ENCODE peak calls at places on chromosomes 5 and 9, in ten cellular contexts. One of them, this sample, is unnamed.

GRCh38 chr5:91074615-91075014 is 308.5 kb downstream of the ARRDC3 start:
- DNase-seq in upper lobe of right lung: no peak
- DNase-seq in transverse colon: no peak
- DNase-seq in uterus: no peak
- DNase-seq in esophagus squamous epithelium: no peak
- DNase-seq in prostate gland: no peak
- DNase-seq in A549: peak; percentile 12
- DNase-seq in adipocyte: peak; percentile 96
- DNase-seq in suprapubic skin: no peak
- DNase-seq in DND-41: no peak
- DNase-seq in this sample: no peak

GRCh38 chr9:13033959-13034695 is 245.4 kb downstream of the MPDZ start:
- DNase-seq in adipocyte: peak; percentile 87
- DNase-seq in transverse colon: peak; percentile 48
- DNase-seq in prostate gland: peak; percentile 67
- DNase-seq in upper lobe of right lung: peak; percentile 73
- DNase-seq in A549: peak; percentile 56
- DNase-seq in uterus: peak; percentile 63
- DNase-seq in esophagus squamous epithelium: no peak
- DNase-seq in suprapubic skin: no peak
- DNase-seq in DND-41: peak; percentile 6
- DNase-seq in this sample: peak; percentile 25

GRCh38 chr5:42851441-42851840 is 39.7 kb upstream of the SELENOP start:
- DNase-seq in uterus: no peak
- DNase-seq in esophagus squamous epithelium: no peak
- DNase-seq in upper lobe of right lung: no peak
- DNase-seq in transverse colon: no peak
- DNase-seq in prostate gland: no peak
- DNase-seq in adipocyte: no peak
- DNase-seq in A549: no peak
- DNase-seq in DND-41: no peak
- DNase-seq in suprapubic skin: no peak
- DNase-seq in this sample: no peak

GRCh38 chr5:113682497-113683136 is 169.1 kb downstream of the YTHDC2 start:
- DNase-seq in upper lobe of right lung: no peak
- DNase-seq in esophagus squamous epithelium: no peak
- DNase-seq in A549: peak; percentile 3
- DNase-seq in uterus: no peak
- DNase-seq in adipocyte: no peak
- DNase-seq in DND-41: no peak
- DNase-seq in prostate gland: no peak
- DNase-seq in suprapubic skin: no peak
- DNase-seq in transverse colon: no peak
- DNase-seq in this sample: no peak

GRCh38 chr5:138459311-138459710 is 6.0 kb upstream of the EGR1 start:
- DNase-seq in adipocyte: no peak
- DNase-seq in A549: no peak
- DNase-seq in suprapubic skin: no peak
- DNase-seq in esophagus squamous epithelium: no peak
- DNase-seq in DND-41: no peak
- DNase-seq in uterus: no peak
- DNase-seq in upper lobe of right lung: peak; percentile 68
- DNase-seq in prostate gland: no peak
- DNase-seq in transverse colon: peak; percentile 69
- DNase-seq in this sample: peak; percentile 76

GRCh38 chr9:117703538-117703937 is 665 bp upstream of the TLR4 start:
- DNase-seq in DND-41: no peak
- DNase-seq in adipocyte: peak; percentile 48
- DNase-seq in A549: no peak
- DNase-seq in upper lobe of right lung: no peak
- DNase-seq in transverse colon: no peak
- DNase-seq in suprapubic skin: no peak
- DNase-seq in prostate gland: no peak
- DNase-seq in esophagus squamous epithelium: no peak
- DNase-seq in uterus: no peak
- DNase-seq in this sample: no peak

GRCh38 chr5:180499684-180500083 is 5.5 kb downstream of the CNOT6 start:
- DNase-seq in adipocyte: no peak
- DNase-seq in esophagus squamous epithelium: no peak
- DNase-seq in upper lobe of right lung: no peak
- DNase-seq in prostate gland: no peak
- DNase-seq in A549: no peak
- DNase-seq in transverse colon: no peak
- DNase-seq in uterus: no peak
- DNase-seq in DND-41: no peak
- DNase-seq in suprapubic skin: no peak
- DNase-seq in this sample: no peak

GRCh38 chr5:180932660-180933059 is 33.7 kb downstream of the BTNL8 start:
- DNase-seq in A549: no peak
- DNase-seq in adipocyte: no peak
- DNase-seq in uterus: no peak
- DNase-seq in esophagus squamous epithelium: no peak
- DNase-seq in upper lobe of right lung: no peak
- DNase-seq in suprapubic skin: no peak
- DNase-seq in DND-41: no peak
- DNase-seq in transverse colon: no peak
- DNase-seq in prostate gland: no peak
- DNase-seq in this sample: no peak

GRCh38 chr5:41721521-41721920 is 148.7 kb downstream of the OXCT1 start:
- DNase-seq in upper lobe of right lung: no peak
- DNase-seq in uterus: no peak
- DNase-seq in prostate gland: no peak
- DNase-seq in suprapubic skin: no peak
- DNase-seq in A549: no peak
- DNase-seq in transverse colon: no peak
- DNase-seq in esophagus squamous epithelium: no peak
- DNase-seq in adipocyte: peak; percentile 72
- DNase-seq in DND-41: no peak
- DNase-seq in this sample: no peak

GRCh38 chr5:170223906-170224305 is 8.9 kb upstream of the C5orf58 start:
- DNase-seq in upper lobe of right lung: no peak
- DNase-seq in esophagus squamous epithelium: no peak
- DNase-seq in adipocyte: no peak
- DNase-seq in DND-41: no peak
- DNase-seq in uterus: no peak
- DNase-seq in transverse colon: no peak
- DNase-seq in prostate gland: no peak
- DNase-seq in suprapubic skin: no peak
- DNase-seq in A549: no peak
- DNase-seq in this sample: no peak

GRCh38 chr5:93717162-93717561 is 24.2 kb downstream of the POU5F2 start:
- DNase-seq in DND-41: no peak
- DNase-seq in suprapubic skin: no peak
- DNase-seq in uterus: no peak
- DNase-seq in prostate gland: no peak
- DNase-seq in adipocyte: peak; percentile 44
- DNase-seq in A549: peak; percentile 31
- DNase-seq in transverse colon: no peak
- DNase-seq in upper lobe of right lung: no peak
- DNase-seq in esophagus squamous epithelium: no peak
- DNase-seq in this sample: no peak

GRCh38 chr9:81570083-81570482 is 119.3 kb downstream of the TLE1 start:
- DNase-seq in suprapubic skin: no peak
- DNase-seq in A549: no peak
- DNase-seq in upper lobe of right lung: no peak
- DNase-seq in transverse colon: no peak
- DNase-seq in DND-41: no peak
- DNase-seq in esophagus squamous epithelium: no peak
- DNase-seq in uterus: no peak
- DNase-seq in prostate gland: no peak
- DNase-seq in adipocyte: no peak
- DNase-seq in this sample: no peak

GRCh38 chr5:153982206-153982605 is 56.5 kb downstream of the FAM114A2 start:
- DNase-seq in transverse colon: no peak
- DNase-seq in prostate gland: no peak
- DNase-seq in suprapubic skin: no peak
- DNase-seq in A549: no peak
- DNase-seq in DND-41: no peak
- DNase-seq in esophagus squamous epithelium: no peak
- DNase-seq in uterus: no peak
- DNase-seq in adipocyte: no peak
- DNase-seq in upper lobe of right lung: no peak
- DNase-seq in this sample: no peak

GRCh38 chr5:132915681-132916080 is 42.2 kb downstream of the LEAP2 start:
- DNase-seq in A549: no peak
- DNase-seq in suprapubic skin: no peak
- DNase-seq in adipocyte: no peak
- DNase-seq in upper lobe of right lung: no peak
- DNase-seq in DND-41: no peak
- DNase-seq in transverse colon: no peak
- DNase-seq in esophagus squamous epithelium: no peak
- DNase-seq in prostate gland: no peak
- DNase-seq in uterus: no peak
- DNase-seq in this sample: peak; percentile 25

GRCh38 chr5:145739824-145740223 is 95.3 kb downstream of the PRELID2 start:
- DNase-seq in transverse colon: no peak
- DNase-seq in uterus: no peak
- DNase-seq in adipocyte: no peak
- DNase-seq in A549: no peak
- DNase-seq in DND-41: no peak
- DNase-seq in suprapubic skin: no peak
- DNase-seq in upper lobe of right lung: no peak
- DNase-seq in esophagus squamous epithelium: no peak
- DNase-seq in prostate gland: no peak
- DNase-seq in this sample: no peak

GRCh38 chr9:22588918-22589317 is 142.3 kb downstream of the DMRTA1 start:
- DNase-seq in DND-41: no peak
- DNase-seq in adipocyte: no peak
- DNase-seq in transverse colon: no peak
- DNase-seq in uterus: no peak
- DNase-seq in suprapubic skin: no peak
- DNase-seq in upper lobe of right lung: no peak
- DNase-seq in A549: no peak
- DNase-seq in prostate gland: no peak
- DNase-seq in esophagus squamous epithelium: no peak
- DNase-seq in this sample: no peak
- H3K4me1 ChIP-seq in DND-41: no peaks in the 10 kb centered on the region
- H3K4me1 ChIP-seq in adipocyte: peaks cover 15% of the 10 kb centered on the region
- H3K4me1 ChIP-seq in transverse colon: no peaks in the 10 kb centered on the region
- H3K4me1 ChIP-seq in uterus: no peaks in the 10 kb centered on the region
- H3K4me1 ChIP-seq in suprapubic skin: no peaks in the 10 kb centered on the region
- H3K4me1 ChIP-seq in upper lobe of right lung: no peaks in the 10 kb centered on the region
- H3K4me1 ChIP-seq in A549: no peaks in the 10 kb centered on the region
- H3K4me1 ChIP-seq in prostate gland: no peaks in the 10 kb centered on the region
- H3K4me1 ChIP-seq in esophagus squamous epithelium: no peaks in the 10 kb centered on the region
- H3K4me1 ChIP-seq in this sample: no peaks in the 10 kb centered on the region

GRCh38 chr9:127537014-127537413 is 75.1 kb upstream of the STXBP1 start:
- DNase-seq in prostate gland: peak; percentile 64
- DNase-seq in adipocyte: peak; percentile 55
- DNase-seq in A549: no peak
- DNase-seq in upper lobe of right lung: no peak
- DNase-seq in transverse colon: peak; percentile 23
- DNase-seq in DND-41: no peak
- DNase-seq in uterus: no peak
- DNase-seq in suprapubic skin: no peak
- DNase-seq in esophagus squamous epithelium: no peak
- DNase-seq in this sample: no peak

GRCh38 chr9:127534931-127535330 is 77.1 kb upstream of the STXBP1 start:
- DNase-seq in suprapubic skin: no peak
- DNase-seq in DND-41: no peak
- DNase-seq in adipocyte: no peak
- DNase-seq in transverse colon: no peak
- DNase-seq in uterus: no peak
- DNase-seq in esophagus squamous epithelium: no peak
- DNase-seq in A549: no peak
- DNase-seq in upper lobe of right lung: no peak
- DNase-seq in prostate gland: no peak
- DNase-seq in this sample: no peak

GRCh38 chr9:127536499-127536898 is 75.6 kb upstream of the STXBP1 start:
- DNase-seq in adipocyte: no peak
- DNase-seq in prostate gland: no peak
- DNase-seq in DND-41: no peak
- DNase-seq in suprapubic skin: no peak
- DNase-seq in A549: no peak
- DNase-seq in uterus: no peak
- DNase-seq in upper lobe of right lung: no peak
- DNase-seq in esophagus squamous epithelium: no peak
- DNase-seq in transverse colon: no peak
- DNase-seq in this sample: no peak

GRCh38 chr9:127535396-127535795 is 76.7 kb upstream of the STXBP1 start:
- DNase-seq in upper lobe of right lung: no peak
- DNase-seq in esophagus squamous epithelium: no peak
- DNase-seq in suprapubic skin: no peak
- DNase-seq in adipocyte: no peak
- DNase-seq in DND-41: no peak
- DNase-seq in transverse colon: no peak
- DNase-seq in prostate gland: no peak
- DNase-seq in uterus: no peak
- DNase-seq in A549: no peak
- DNase-seq in this sample: no peak

GRCh38 chr9:127535834-127536233 is 76.2 kb upstream of the STXBP1 start:
- DNase-seq in upper lobe of right lung: no peak
- DNase-seq in adipocyte: peak; percentile 73
- DNase-seq in A549: no peak
- DNase-seq in transverse colon: no peak
- DNase-seq in suprapubic skin: no peak
- DNase-seq in uterus: peak; percentile 64
- DNase-seq in DND-41: no peak
- DNase-seq in esophagus squamous epithelium: no peak
- DNase-seq in prostate gland: no peak
- DNase-seq in this sample: no peak
- H3K4me1 ChIP-seq in upper lobe of right lung: peaks cover 60% of the 10 kb centered on the region
- H3K4me1 ChIP-seq in adipocyte: peaks cover 48% of the 10 kb centered on the region
- H3K4me1 ChIP-seq in A549: peaks cover 45% of the 10 kb centered on the region
- H3K4me1 ChIP-seq in transverse colon: peaks cover 49% of the 10 kb centered on the region
- H3K4me1 ChIP-seq in suprapubic skin: peaks cover 57% of the 10 kb centered on the region
- H3K4me1 ChIP-seq in uterus: peaks cover 3% of the 10 kb centered on the region
- H3K4me1 ChIP-seq in DND-41: no peaks in the 10 kb centered on the region
- H3K4me1 ChIP-seq in esophagus squamous epithelium: peaks cover 64% of the 10 kb centered on the region
- H3K4me1 ChIP-seq in prostate gland: peaks cover 44% of the 10 kb centered on the region
- H3K4me1 ChIP-seq in this sample: no peaks in the 10 kb centered on the region

GRCh38 chr5:172450453-172450852 is 3.9 kb downstream of the SH3PXD2B start:
- DNase-seq in suprapubic skin: peak; percentile 54
- DNase-seq in adipocyte: no peak
- DNase-seq in upper lobe of right lung: no peak
- DNase-seq in esophagus squamous epithelium: no peak
- DNase-seq in prostate gland: no peak
- DNase-seq in transverse colon: no peak
- DNase-seq in DND-41: no peak
- DNase-seq in A549: no peak
- DNase-seq in uterus: no peak
- DNase-seq in this sample: no peak
- H3K4me1 ChIP-seq in suprapubic skin: peaks cover 81% of the 10 kb centered on the region
- H3K4me1 ChIP-seq in adipocyte: peaks cover 59% of the 10 kb centered on the region
- H3K4me1 ChIP-seq in upper lobe of right lung: peaks cover 47% of the 10 kb centered on the region
- H3K4me1 ChIP-seq in esophagus squamous epithelium: peaks cover 37% of the 10 kb centered on the region
- H3K4me1 ChIP-seq in prostate gland: peaks cover 10% of the 10 kb centered on the region
- H3K4me1 ChIP-seq in transverse colon: peaks cover 53% of the 10 kb centered on the region
- H3K4me1 ChIP-seq in DND-41: peaks cover 13% of the 10 kb centered on the region
- H3K4me1 ChIP-seq in A549: peaks cover 25% of the 10 kb centered on the region
- H3K4me1 ChIP-seq in uterus: peaks cover 15% of the 10 kb centered on the region
- H3K4me1 ChIP-seq in this sample: no peaks in the 10 kb centered on the region

DNA sequence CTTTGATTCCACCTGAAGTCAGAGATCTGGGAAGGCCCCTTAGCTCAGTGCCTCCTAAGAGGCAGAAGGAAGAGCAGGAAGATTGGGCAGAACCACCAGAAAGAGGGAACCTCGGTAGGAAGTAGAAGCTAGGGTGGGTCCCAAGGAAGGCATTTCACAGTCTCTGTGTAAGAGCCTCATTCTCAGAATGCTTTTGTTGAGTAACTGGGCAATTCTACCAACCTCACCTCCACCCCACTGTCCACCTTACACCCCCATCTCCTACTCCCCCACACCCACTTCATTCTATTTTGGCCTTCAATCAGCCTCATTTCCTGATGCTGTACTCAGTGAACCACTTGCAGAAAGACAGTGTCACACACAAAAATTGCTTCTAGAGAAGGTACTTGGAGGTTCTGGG is 3.5 kb downstream of the HBEGF start:
- DNase-seq in DND-41: no peak
- DNase-seq in prostate gland: no peak
- DNase-seq in adipocyte: no peak
- DNase-seq in suprapubic skin: no peak
- DNase-seq in esophagus squamous epithelium: no peak
- DNase-seq in transverse colon: no peak
- DNase-seq in uterus: no peak
- DNase-seq in upper lobe of right lung: no peak
- DNase-seq in A549: no peak
- DNase-seq in this sample: peak; percentile 34
- H3K4me1 ChIP-seq in DND-41: peaks cover 48% of the 10 kb centered on the region
- H3K4me1 ChIP-seq in prostate gland: peaks cover 8% of the 10 kb centered on the region
- H3K4me1 ChIP-seq in adipocyte: peaks cover 29% of the 10 kb centered on the region
- H3K4me1 ChIP-seq in suprapubic skin: peaks cover 73% of the 10 kb centered on the region
- H3K4me1 ChIP-seq in esophagus squamous epithelium: peaks cover 31% of the 10 kb centered on the region
- H3K4me1 ChIP-seq in transverse colon: peaks cover 34% of the 10 kb centered on the region
- H3K4me1 ChIP-seq in uterus: peaks cover 3% of the 10 kb centered on the region
- H3K4me1 ChIP-seq in upper lobe of right lung: peaks cover 61% of the 10 kb centered on the region
- H3K4me1 ChIP-seq in A549: peaks cover 29% of the 10 kb centered on the region
- H3K4me1 ChIP-seq in this sample: peaks cover 65% of the 10 kb centered on the region